ENCODE peak calls at places on chromosome 9, in eight cellular contexts. X, V, G, W, M, O, Y and C are unnamed samples.

GRCh38 chr9:118418887-118419620 is 714.9 kb downstream of the TLR4 start:
- DNase-seq in O (no peak), G (no peak), X (no peak), W (no peak), Y (no peak), M (no peak), V (no peak), C (no peak)

GRCh38 chr9:124341455-124342170 is 73.6 kb downstream of the PSMB7 start:
- DNase-seq in O (no peak), Y (no peak), V (no peak), X (no peak), M (no peak), W (no peak), G (no peak), C (no peak)

GRCh38 chr9:28563612-28564011 is 990.3 kb upstream of the C9orf72 start:
- DNase-seq in O (no peak), V (no peak), W (no peak), X (no peak), G (no peak), Y (no peak), M (no peak), C (no peak)

GRCh38 chr9:35757527-35758275 is 3.6 kb upstream of the MSMP start:
- DNase-seq in X (no peak), G (no peak), Y (no peak), V (no peak), W (no peak), O (no peak), M (no peak), C (peak; percentile 82)

GRCh38 chr9:131274674-131275331 is 1.5 kb downstream of the FAM78A start:
- DNase-seq in X (peak; percentile 60), Y (no peak), O (no peak), G (no peak), M (no peak), V (no peak), W (no peak), C (no peak)

GRCh38 chr9:136711751-136712689 is at the start of gene DIPK1B:
- DNase-seq in W (no peak), G (peak; percentile 50), M (peak; percentile 46), O (no peak), X (no peak), V (peak; percentile 71), Y (peak; percentile 65), C (peak; percentile 88)

GRCh38 chr9:110444911-110445310 is 107.2 kb upstream of the TXNDC8 start:
- DNase-seq in X (no peak), G (no peak), W (no peak), M (no peak), O (no peak), V (no peak), Y (no peak), C (no peak)

GRCh38 chr9:34366365-34366764 is 10.3 kb downstream of the MYORG start:
- DNase-seq in O (no peak), Y (no peak), V (no peak), W (no peak), G (no peak), M (no peak), X (no peak), C (no peak)

GRCh38 chr9:93827545-93828330 is 127.4 kb downstream of the BARX1 start:
- DNase-seq in O (peak; percentile 40), X (peak; percentile 38), G (peak; percentile 69), M (no peak), Y (peak; percentile 71), W (no peak), V (peak; percentile 81), C (peak; percentile 93)

GRCh38 chr9:4921449-4921848 is 63.6 kb upstream of the JAK2 start:
- DNase-seq in Y (no peak), M (no peak), W (no peak), X (no peak), O (no peak), V (no peak), G (no peak), C (no peak)

GRCh38 chr9:32875242-32875641 is 91.9 kb downstream of the TMEM215 start:
- DNase-seq in Y (no peak), W (no peak), X (no peak), M (no peak), O (no peak), V (no peak), G (no peak), C (no peak)

GRCh38 chr9:68690088-68690487 is 15.0 kb upstream of the PIP5K1B start:
- DNase-seq in G (no peak), Y (peak; percentile 53), M (no peak), W (no peak), V (peak; percentile 24), X (no peak), O (peak; percentile 80), C (peak; percentile 57)

GRCh38 chr9:98321269-98321668 is 65.8 kb upstream of the TBC1D2 start:
- DNase-seq in O (no peak), Y (no peak), G (no peak), M (no peak), X (no peak), W (no peak), V (no peak), C (no peak)

GRCh38 chr9:133124123-133124948 is 3.3 kb upstream of the RALGDS start:
- DNase-seq in X (no peak), W (no peak), Y (no peak), G (no peak), O (no peak), M (no peak), V (no peak), C (no peak)

GRCh38 chr9:105964171-105964570 is 269.8 kb downstream of the TMEM38B start:
- DNase-seq in G (no peak), V (no peak), M (no peak), W (no peak), Y (no peak), X (no peak), O (no peak), C (no peak)

GRCh38 chr9:109143881-109144562 is 23.0 kb downstream of the FRRS1L start:
- DNase-seq in V (peak; percentile 15), X (peak; percentile 80), W (no peak), M (no peak), G (no peak), Y (no peak), O (no peak), C (no peak)

GRCh38 chr9:133948571-133949485 is 43.3 kb downstream of the VAV2 start:
- DNase-seq in M (no peak), Y (peak; percentile 21), O (no peak), X (no peak), V (peak; percentile 9), G (no peak), W (no peak), C (no peak)

GRCh38 chr9:33025572-33026347 is 687 bp downstream of the DNAJA1 start:
- DNase-seq in O (peak; percentile 44), X (peak; percentile 78), W (peak; percentile 81), V (peak; percentile 82), G (peak; percentile 58), M (peak; percentile 67), Y (peak; percentile 68), C (peak; percentile 91)

GRCh38 chr9:133273098-133273497 is 1.9 kb downstream of the ABO start:
- DNase-seq in Y (no peak), X (no peak), W (no peak), G (no peak), M (no peak), O (no peak), V (no peak), C (no peak)

GRCh38 chr9:27602954-27603353 is 29.7 kb upstream of the C9orf72 start:
- DNase-seq in O (no peak), M (no peak), W (no peak), Y (no peak), V (no peak), G (no peak), X (no peak), C (no peak)

GRCh38 chr9:35616681-35617459 is 1.3 kb downstream of the CD72 start:
- DNase-seq in X (peak; percentile 81), M (peak; percentile 71), G (peak; percentile 43), W (peak; percentile 76), O (peak; percentile 68), V (peak; percentile 66), Y (peak; percentile 61), C (peak; percentile 76)

GRCh38 chr9:136609838-136610311 is 52.8 kb upstream of the EGFL7 start:
- DNase-seq in M (no peak), Y (no peak), G (no peak), W (no peak), V (no peak), O (no peak), X (no peak), C (no peak)

GRCh38 chr9:86202338-86202882 is 57.0 kb downstream of the C9orf153 start:
- DNase-seq in V (peak; percentile 19), O (no peak), W (no peak), Y (no peak), G (no peak), M (no peak), X (peak; percentile 73), C (peak; percentile 63)

GRCh38 chr9:116549786-116550660 is 137.1 kb upstream of the TRIM32 start:
- DNase-seq in W (no peak), X (no peak), O (no peak), V (no peak), Y (no peak), M (no peak), G (no peak), C (no peak)

GRCh38 chr9:38136386-38136785 is 67.4 kb upstream of the SHB start:
- DNase-seq in O (no peak), Y (no peak), G (no peak), V (no peak), X (peak; percentile 35), W (no peak), M (no peak), C (no peak)

GRCh38 chr9:113484258-113484730 is 20.8 kb downstream of the RGS3 start:
- DNase-seq in Y (peak; percentile 83), X (no peak), V (no peak), G (no peak), W (no peak), M (no peak), O (peak; percentile 65), C (peak; percentile 19)

GRCh38 chr9:17349816-17350215 is 215.0 kb downstream of the CNTLN start:
- DNase-seq in O (no peak), Y (no peak), W (no peak), G (no peak), M (no peak), V (no peak), X (no peak), C (no peak)

GRCh38 chr9:136024286-136024685 is 63.1 kb upstream of the UBAC1 start:
- DNase-seq in O (no peak), Y (no peak), M (no peak), V (no peak), X (no peak), G (no peak), W (no peak), C (peak; percentile 15)

GRCh38 chr9:14865206-14865605 is 45.0 kb downstream of the FREM1 start:
- DNase-seq in V (no peak), G (no peak), Y (no peak), O (no peak), X (no peak), M (no peak), W (no peak), C (no peak)

GRCh38 chr9:82466616-82467251 is 478.2 kb downstream of the SPATA31D1 start:
- DNase-seq in Y (no peak), O (no peak), G (peak; percentile 25), V (peak; percentile 81), X (peak; percentile 70), W (no peak), M (no peak), C (peak; percentile 90)